ENCODE peak calls at places on chromosomes 7 and 10, in seven cellular contexts. N, O, P, Q, V, S and D are unnamed samples.

GRCh38 chr7:90266808-90267207 is 21.8 kb downstream of the CFAP69 start:
- DNase-seq in P (no peak), Q (no peak), S (no peak), O (no peak), N (no peak), V (no peak), D (no peak)

GRCh38 chr7:1531263-1531978 is 919 bp downstream of the MAFK start:
- DNase-seq in N (no peak), V (peak; percentile 45), P (peak; percentile 48), O (peak; percentile 55), Q (peak; percentile 41), S (no peak), D (no peak)

GRCh38 chr10:116470768-116471415 is 43.2 kb downstream of the PNLIPRP3 start:
- DNase-seq in V (no peak), O (peak; percentile 42), S (no peak), N (no peak), Q (peak; percentile 4), P (peak; percentile 9), D (no peak)

GRCh38 chr10:99827906-99828305 is 45.5 kb downstream of the ABCC2 start:
- DNase-seq in N (no peak), Q (no peak), P (no peak), O (no peak), V (no peak), S (no peak), D (no peak)

GRCh38 chr10:121788717-121789116 is 139.1 kb downstream of the ATE1 start:
- DNase-seq in Q (no peak), O (no peak), N (no peak), V (no peak), P (no peak), S (no peak), D (no peak)

GRCh38 chr7:75937958-75938786 is 23.2 kb downstream of the POR start:
- DNase-seq in V (peak; percentile 75), O (peak; percentile 26), S (no peak), N (peak; percentile 48), P (no peak), Q (no peak), D (no peak)

GRCh38 chr7:96562966-96563365 is 146.7 kb downstream of the SEM1 start:
- DNase-seq in S (no peak), Q (no peak), O (no peak), P (no peak), V (no peak), N (no peak), D (no peak)

GRCh38 chr7:34544621-34545020 is 113.4 kb upstream of the NPSR1 start:
- DNase-seq in Q (no peak), S (no peak), N (no peak), O (no peak), V (no peak), P (no peak), D (no peak)

GRCh38 chr7:16189026-16189715 is 232.2 kb downstream of the CRPPA start:
- DNase-seq in Q (no peak), S (no peak), O (no peak), N (no peak), V (no peak), P (no peak), D (no peak)

GRCh38 chr10:31697271-31698168 is 231.1 kb downstream of the ARHGAP12 start:
- DNase-seq in N (peak; percentile 90), S (no peak), O (peak; percentile 53), P (no peak), Q (no peak), V (peak; percentile 90), D (no peak)

GRCh38 chr7:7219216-7219615 is 36.9 kb downstream of the C1GALT1 start:
- DNase-seq in O (no peak), Q (no peak), N (no peak), V (no peak), S (no peak), P (no peak), D (no peak)

GRCh38 chr7:26959290-26959689 is 94.9 kb upstream of the SKAP2 start:
- DNase-seq in Q (no peak), N (no peak), V (no peak), S (no peak), O (no peak), P (no peak), D (no peak)

GRCh38 chr7:44213872-44214595 is 13.3 kb downstream of the YKT6 start:
- DNase-seq in V (no peak), O (no peak), N (no peak), Q (peak; percentile 81), S (no peak), P (peak; percentile 36), D (peak; percentile 78)

GRCh38 chr7:101237206-101238067 is at the start of gene CLDN15:
- DNase-seq in Q (no peak), P (no peak), N (peak; percentile 25), S (no peak), O (peak; percentile 85), V (peak; percentile 88), D (no peak)

GRCh38 chr10:6208781-6209235 is 6.1 kb downstream of the PFKFB3 start:
- DNase-seq in V (no peak), N (no peak), P (no peak), S (no peak), O (no peak), Q (peak; percentile 40), D (no peak)

GRCh38 chr10:591646-592045 is 97.8 kb downstream of the DIP2C start:
- DNase-seq in N (no peak), Q (no peak), S (no peak), O (no peak), P (no peak), V (no peak), D (no peak)

GRCh38 chr7:19117870-19118608 is 603 bp upstream of the TWIST1 start:
- DNase-seq in V (no peak), P (peak; percentile 41), Q (no peak), S (no peak), N (no peak), O (no peak), D (no peak)

GRCh38 chr7:19119372-19119771 is 1.9 kb upstream of the TWIST1 start:
- DNase-seq in V (no peak), N (no peak), S (no peak), O (no peak), Q (no peak), P (no peak), D (no peak)

GRCh38 chr7:19119901-19120486 is 2.6 kb upstream of the TWIST1 start:
- DNase-seq in V (no peak), N (no peak), P (peak; percentile 8), Q (no peak), O (no peak), S (no peak), D (no peak)

GRCh38 chr7:19118896-19119301 is 1.5 kb upstream of the TWIST1 start:
- DNase-seq in Q (no peak), N (no peak), S (peak; percentile 6), O (no peak), P (peak; percentile 54), V (no peak), D (no peak)

DNA sequence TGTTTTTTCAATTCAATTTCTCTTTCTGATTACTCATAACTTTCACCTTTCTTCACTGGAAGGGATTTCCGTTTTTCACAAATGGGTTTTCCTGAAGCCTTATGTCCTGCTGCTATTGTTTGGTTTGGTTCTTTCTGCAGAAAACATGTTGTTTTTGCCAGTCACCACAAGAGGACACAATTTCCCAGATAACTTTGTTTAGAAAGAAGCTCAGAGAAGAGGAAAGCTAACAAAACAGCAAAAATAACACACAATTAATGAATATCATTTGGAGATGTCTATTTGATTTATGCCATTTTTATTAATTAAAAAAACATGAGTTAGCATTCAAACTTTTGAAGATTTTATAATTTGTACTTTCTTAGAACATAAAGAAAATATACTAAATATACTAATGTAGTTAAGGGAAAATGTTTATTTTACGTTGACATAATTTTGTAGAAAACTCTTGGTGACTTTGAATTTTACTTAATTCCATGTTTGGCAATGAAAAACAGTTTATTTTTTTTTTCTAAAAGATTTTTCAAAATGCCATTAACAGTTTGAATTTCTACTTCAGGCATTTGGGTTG is 4.7 kb upstream of the TWIST1 start:
- DNase-seq in O (no peak), Q (peak; percentile 1), N (no peak), S (no peak), V (no peak), P (no peak), D (no peak)
- TF ChIP-seq CTCF in O (no peak), Q (peak; percentile 78), N (peak; percentile 49), S (peak; percentile 80), V (peak; percentile 41), P (peak; percentile 86), D (peak; percentile 42)

GRCh38 chr7:2921748-2922147 is 77.6 kb upstream of the GNA12 start:
- DNase-seq in S (peak; percentile 30), V (no peak), P (peak; percentile 47), N (no peak), O (no peak), Q (no peak), D (no peak)
- TF ChIP-seq CTCF in S (peak; percentile 48), V (no peak), P (peak; percentile 51), N (peak; percentile 18), O (no peak), Q (peak; percentile 64), D (no peak)

GRCh38 chr10:88386878-88387773 is 196.0 kb downstream of the RNLS start:
- DNase-seq in O (peak; percentile 40), Q (peak; percentile 91), S (peak; percentile 4), N (no peak), V (peak; percentile 57), P (no peak), D (peak; percentile 53)

GRCh38 chr10:88390041-88390440 is 193.1 kb downstream of the RNLS start:
- DNase-seq in P (no peak), V (no peak), Q (no peak), O (no peak), S (no peak), N (no peak), D (no peak)

GRCh38 chr10:88386204-88386877 is 196.8 kb downstream of the RNLS start:
- DNase-seq in P (no peak), N (no peak), V (no peak), S (no peak), Q (no peak), O (no peak), D (peak; percentile 17)

GRCh38 chr10:88392222-88392621 is 190.9 kb downstream of the RNLS start:
- DNase-seq in P (no peak), O (no peak), S (no peak), N (no peak), Q (peak; percentile 80), V (no peak), D (no peak)

GRCh38 chr10:88389456-88389855 is 193.7 kb downstream of the RNLS start:
- DNase-seq in O (peak; percentile 31), Q (peak; percentile 77), V (peak; percentile 54), P (peak; percentile 9), N (no peak), S (peak; percentile 18), D (no peak)
- TF ChIP-seq CTCF in O (peak; percentile 71), Q (peak; percentile 98), V (peak; percentile 62), P (peak; percentile 55), N (peak; percentile 71), S (peak; percentile 74), D (peak; percentile 46)

GRCh38 chr7:3558410-3558809 is 257.4 kb downstream of the SDK1 start:
- DNase-seq in N (no peak), Q (no peak), O (no peak), S (no peak), P (peak; percentile 11), V (no peak), D (no peak)
- TF ChIP-seq CTCF in N (no peak), Q (no peak), O (no peak), S (no peak), P (no peak), V (no peak), D (no peak)